ENCODE peak calls at places on chromosomes 12 and 14, in six cellular contexts. One of them, this sample, is unnamed.
A peak's percentile ranks its signal among the peaks of the same experiment; 100 is the strongest.

GRCh38 chr12:91404362-91404899 is 221.8 kb upstream of the DCN start:
- DNase-seq in CD8-positive, alpha-beta T cell: no peak
- DNase-seq in H9: no peak
- DNase-seq in GM20000: no peak
- DNase-seq in lower lobe of right lung: no peak
- DNase-seq in choroid plexus epithelial cell: no peak
- DNase-seq in this sample: no peak

GRCh38 chr12:123029550-123029949 is 49.1 kb downstream of the ARL6IP4 start:
- DNase-seq in lower lobe of right lung: no peak
- DNase-seq in CD8-positive, alpha-beta T cell: no peak
- DNase-seq in choroid plexus epithelial cell: no peak
- DNase-seq in GM20000: no peak
- DNase-seq in H9: no peak
- DNase-seq in this sample: no peak

GRCh38 chr12:15728118-15728598 is 61.0 kb downstream of the EPS8 start:
- DNase-seq in lower lobe of right lung: no peak
- DNase-seq in CD8-positive, alpha-beta T cell: no peak
- DNase-seq in GM20000: no peak
- DNase-seq in choroid plexus epithelial cell: peak; percentile 81
- DNase-seq in H9: no peak
- DNase-seq in this sample: no peak

GRCh38 chr12:43292699-43293098 is 259.3 kb downstream of the ADAMTS20 start:
- DNase-seq in lower lobe of right lung: no peak
- DNase-seq in GM20000: no peak
- DNase-seq in choroid plexus epithelial cell: peak; percentile 77
- DNase-seq in CD8-positive, alpha-beta T cell: no peak
- DNase-seq in H9: no peak
- DNase-seq in this sample: no peak

GRCh38 chr12:58202933-58203713 is 261.8 kb downstream of the ATP23 start:
- DNase-seq in choroid plexus epithelial cell: peak; percentile 23
- DNase-seq in H9: no peak
- DNase-seq in lower lobe of right lung: no peak
- DNase-seq in CD8-positive, alpha-beta T cell: no peak
- DNase-seq in GM20000: no peak
- DNase-seq in this sample: no peak

GRCh38 chr12:77347009-77347408 is 281.6 kb upstream of the E2F7 start:
- DNase-seq in choroid plexus epithelial cell: no peak
- DNase-seq in GM20000: no peak
- DNase-seq in H9: no peak
- DNase-seq in CD8-positive, alpha-beta T cell: no peak
- DNase-seq in lower lobe of right lung: no peak
- DNase-seq in this sample: no peak

GRCh38 chr12:92208613-92209121 is 63.0 kb upstream of the BTG1 start:
- DNase-seq in choroid plexus epithelial cell: peak; percentile 78
- DNase-seq in GM20000: peak; percentile 56
- DNase-seq in CD8-positive, alpha-beta T cell: peak; percentile 25
- DNase-seq in H9: no peak
- DNase-seq in lower lobe of right lung: no peak
- DNase-seq in this sample: peak; percentile 25

GRCh38 chr12:240566-240965 is 22.1 kb downstream of the SLC6A13 start:
- DNase-seq in GM20000: no peak
- DNase-seq in choroid plexus epithelial cell: no peak
- DNase-seq in CD8-positive, alpha-beta T cell: no peak
- DNase-seq in lower lobe of right lung: no peak
- DNase-seq in H9: peak; percentile 15
- DNase-seq in this sample: no peak

GRCh38 chr14:91149462-91149861 is 35.6 kb downstream of the DGLUCY start:
- DNase-seq in lower lobe of right lung: no peak
- DNase-seq in H9: no peak
- DNase-seq in GM20000: no peak
- DNase-seq in CD8-positive, alpha-beta T cell: no peak
- DNase-seq in choroid plexus epithelial cell: peak; percentile 99
- DNase-seq in this sample: no peak

GRCh38 chr14:28671425-28671824 is 95.2 kb upstream of the FOXG1 start:
- DNase-seq in H9: no peak
- DNase-seq in choroid plexus epithelial cell: peak; percentile 88
- DNase-seq in GM20000: no peak
- DNase-seq in lower lobe of right lung: no peak
- DNase-seq in CD8-positive, alpha-beta T cell: no peak
- DNase-seq in this sample: no peak

GRCh38 chr12:29743801-29744200 is 39.9 kb downstream of the TMTC1 start:
- DNase-seq in CD8-positive, alpha-beta T cell: no peak
- DNase-seq in H9: peak; percentile 46
- DNase-seq in choroid plexus epithelial cell: peak; percentile 98
- DNase-seq in lower lobe of right lung: no peak
- DNase-seq in GM20000: no peak
- DNase-seq in this sample: no peak

GRCh38 chr12:47721431-47721973 is 3.8 kb downstream of the ENDOU start:
- DNase-seq in choroid plexus epithelial cell: no peak
- DNase-seq in H9: peak; percentile 14
- DNase-seq in CD8-positive, alpha-beta T cell: no peak
- DNase-seq in lower lobe of right lung: no peak
- DNase-seq in GM20000: no peak
- DNase-seq in this sample: no peak

GRCh38 chr12:65461017-65461416 is 182.5 kb downstream of the MSRB3 start:
- DNase-seq in H9: no peak
- DNase-seq in lower lobe of right lung: no peak
- DNase-seq in GM20000: no peak
- DNase-seq in choroid plexus epithelial cell: no peak
- DNase-seq in CD8-positive, alpha-beta T cell: no peak
- DNase-seq in this sample: no peak

GRCh38 chr12:93002278-93003054 is 73.4 kb upstream of the EEA1 start:
- DNase-seq in lower lobe of right lung: no peak
- DNase-seq in GM20000: no peak
- DNase-seq in CD8-positive, alpha-beta T cell: no peak
- DNase-seq in H9: no peak
- DNase-seq in choroid plexus epithelial cell: peak; percentile 78
- DNase-seq in this sample: no peak

GRCh38 chr12:44847888-44848770 is 28.0 kb downstream of the NELL2 start:
- DNase-seq in GM20000: peak; percentile 18
- DNase-seq in choroid plexus epithelial cell: no peak
- DNase-seq in CD8-positive, alpha-beta T cell: peak; percentile 68
- DNase-seq in H9: no peak
- DNase-seq in lower lobe of right lung: no peak
- DNase-seq in this sample: no peak

GRCh38 chr12:123813349-123813748 is 51.2 kb downstream of the DNAH10 start:
- DNase-seq in lower lobe of right lung: no peak
- DNase-seq in GM20000: no peak
- DNase-seq in choroid plexus epithelial cell: no peak
- DNase-seq in CD8-positive, alpha-beta T cell: no peak
- DNase-seq in H9: no peak
- DNase-seq in this sample: no peak

GRCh38 chr12:22631863-22632463 is 7.0 kb downstream of the ETNK1 start:
- DNase-seq in CD8-positive, alpha-beta T cell: no peak
- DNase-seq in H9: no peak
- DNase-seq in lower lobe of right lung: no peak
- DNase-seq in choroid plexus epithelial cell: peak; percentile 52
- DNase-seq in GM20000: no peak
- DNase-seq in this sample: no peak

GRCh38 chr12:13948631-13949030 is 32.8 kb downstream of the GRIN2B start:
- DNase-seq in lower lobe of right lung: no peak
- DNase-seq in CD8-positive, alpha-beta T cell: no peak
- DNase-seq in H9: no peak
- DNase-seq in GM20000: no peak
- DNase-seq in choroid plexus epithelial cell: no peak
- DNase-seq in this sample: no peak

GRCh38 chr12:57240069-57240921 is 10.7 kb downstream of the STAC3 start:
- DNase-seq in CD8-positive, alpha-beta T cell: peak; percentile 76
- DNase-seq in H9: peak; percentile 64
- DNase-seq in lower lobe of right lung: peak; percentile 69
- DNase-seq in GM20000: peak; percentile 57
- DNase-seq in choroid plexus epithelial cell: peak; percentile 53
- DNase-seq in this sample: peak; percentile 57

GRCh38 chr12:2212971-2213869 is 160.4 kb downstream of the CACNA1C start:
- DNase-seq in choroid plexus epithelial cell: peak; percentile 31
- DNase-seq in CD8-positive, alpha-beta T cell: no peak
- DNase-seq in GM20000: no peak
- DNase-seq in H9: no peak
- DNase-seq in lower lobe of right lung: no peak
- DNase-seq in this sample: peak; percentile 26

GRCh38 chr12:54759751-54760150 is 94.6 kb upstream of the MUCL1 start:
- DNase-seq in lower lobe of right lung: no peak
- DNase-seq in H9: peak; percentile 74
- DNase-seq in GM20000: peak; percentile 12
- DNase-seq in choroid plexus epithelial cell: peak; percentile 46
- DNase-seq in CD8-positive, alpha-beta T cell: no peak
- DNase-seq in this sample: no peak

GRCh38 chr12:94801736-94802135 is 151.4 kb upstream of the TMCC3 start:
- DNase-seq in GM20000: no peak
- DNase-seq in CD8-positive, alpha-beta T cell: no peak
- DNase-seq in choroid plexus epithelial cell: no peak
- DNase-seq in lower lobe of right lung: no peak
- DNase-seq in H9: no peak
- DNase-seq in this sample: no peak

GRCh38 chr12:94799136-94799535 is 148.8 kb upstream of the TMCC3 start:
- DNase-seq in CD8-positive, alpha-beta T cell: no peak
- DNase-seq in H9: no peak
- DNase-seq in choroid plexus epithelial cell: no peak
- DNase-seq in GM20000: no peak
- DNase-seq in lower lobe of right lung: no peak
- DNase-seq in this sample: no peak

GRCh38 chr12:94795520-94795919 is 145.2 kb upstream of the TMCC3 start:
- DNase-seq in choroid plexus epithelial cell: peak; percentile 60
- DNase-seq in lower lobe of right lung: no peak
- DNase-seq in GM20000: no peak
- DNase-seq in H9: peak; percentile 64
- DNase-seq in CD8-positive, alpha-beta T cell: no peak
- DNase-seq in this sample: no peak

GRCh38 chr12:94795053-94795452 is 144.7 kb upstream of the TMCC3 start:
- DNase-seq in CD8-positive, alpha-beta T cell: no peak
- DNase-seq in GM20000: no peak
- DNase-seq in choroid plexus epithelial cell: no peak
- DNase-seq in lower lobe of right lung: no peak
- DNase-seq in H9: no peak
- DNase-seq in this sample: no peak

DNA sequence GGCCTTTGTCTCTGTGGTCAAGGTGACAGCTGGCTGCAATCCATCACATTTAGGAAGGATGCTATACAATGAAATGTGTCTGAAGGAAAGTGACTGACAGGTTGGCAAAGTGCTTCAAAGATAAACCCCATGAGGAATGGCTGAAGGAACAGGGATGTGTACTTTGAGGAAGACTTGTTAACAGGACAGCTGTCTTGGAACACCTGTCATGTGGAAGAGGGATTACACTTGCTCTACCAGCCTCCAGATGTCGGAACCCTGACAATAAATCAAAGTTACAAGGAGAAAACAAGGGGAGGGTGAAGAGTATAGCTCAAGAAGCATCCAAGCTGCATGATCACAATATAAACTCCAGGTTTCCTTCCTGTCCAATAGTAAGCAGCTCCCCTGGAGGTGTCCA is 147.8 kb upstream of the TMCC3 start:
- DNase-seq in lower lobe of right lung: no peak
- DNase-seq in choroid plexus epithelial cell: no peak
- DNase-seq in GM20000: no peak
- DNase-seq in CD8-positive, alpha-beta T cell: no peak
- DNase-seq in H9: no peak
- DNase-seq in this sample: no peak
- TF ChIP-seq CTCF in lower lobe of right lung: no peak
- TF ChIP-seq CTCF in choroid plexus epithelial cell: no peak
- TF ChIP-seq CTCF in GM20000: no peak
- TF ChIP-seq CTCF in CD8-positive, alpha-beta T cell: no peak
- TF ChIP-seq CTCF in H9: no peak
- TF ChIP-seq CTCF in this sample: no peak

DNA sequence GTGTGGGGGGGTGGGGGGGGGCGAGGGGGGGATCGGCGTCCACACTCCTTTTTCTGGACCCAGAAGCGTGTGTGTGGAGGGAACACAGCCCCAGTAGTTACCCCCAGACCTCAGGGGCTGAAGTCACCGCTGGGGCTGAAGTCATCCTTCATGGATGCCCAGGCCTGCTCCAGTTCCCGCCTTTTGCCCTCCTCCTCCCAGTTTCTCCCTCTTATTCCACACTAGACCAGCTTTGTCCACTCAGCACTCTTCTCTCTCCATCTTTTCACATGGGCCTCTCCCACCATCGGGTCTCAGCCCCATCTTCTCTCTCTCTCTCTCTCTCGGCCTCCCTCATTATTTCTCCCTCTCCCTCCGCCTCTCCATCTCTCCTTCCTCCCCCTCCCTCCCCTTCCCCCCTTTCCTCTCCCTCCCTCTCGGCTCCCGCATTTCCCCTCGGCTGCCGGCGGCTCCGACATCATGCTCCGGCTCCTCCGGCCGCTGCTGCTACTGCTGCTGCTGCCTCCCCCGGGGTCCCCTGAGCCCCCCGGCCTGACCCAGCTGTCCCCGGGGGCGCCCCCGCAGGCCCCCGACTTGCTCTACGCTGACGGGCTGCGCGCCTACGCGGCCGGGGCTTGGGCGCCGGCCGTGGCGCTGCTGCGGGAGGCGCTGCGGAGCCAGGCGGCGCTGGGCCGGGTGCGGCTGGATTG is at the start of gene P3H3:
- DNase-seq in CD8-positive, alpha-beta T cell: peak; percentile 19
- DNase-seq in choroid plexus epithelial cell: peak; percentile 39
- DNase-seq in GM20000: no peak
- DNase-seq in H9: peak; percentile 73
- DNase-seq in lower lobe of right lung: no peak
- DNase-seq in this sample: no peak
- TF ChIP-seq CTCF in CD8-positive, alpha-beta T cell: no peak
- TF ChIP-seq CTCF in choroid plexus epithelial cell: no peak
- TF ChIP-seq CTCF in GM20000: no peak
- TF ChIP-seq CTCF in H9: peak; percentile 10
- TF ChIP-seq CTCF in lower lobe of right lung: no peak
- TF ChIP-seq CTCF in this sample: no peak

GRCh38 chr12:118979763-118980406 is 1.5 kb upstream of the SRRM4 start:
- DNase-seq in H9: peak; percentile 91
- DNase-seq in GM20000: peak; percentile 66
- DNase-seq in lower lobe of right lung: peak; percentile 49
- DNase-seq in choroid plexus epithelial cell: peak; percentile 32
- DNase-seq in CD8-positive, alpha-beta T cell: no peak
- DNase-seq in this sample: peak; percentile 43
- TF ChIP-seq CTCF in H9: peak; percentile 85
- TF ChIP-seq CTCF in GM20000: peak; percentile 57
- TF ChIP-seq CTCF in lower lobe of right lung: peak; percentile 65
- TF ChIP-seq CTCF in choroid plexus epithelial cell: peak; percentile 61
- TF ChIP-seq CTCF in CD8-positive, alpha-beta T cell: no peak
- TF ChIP-seq CTCF in this sample: peak; percentile 92

DNA sequence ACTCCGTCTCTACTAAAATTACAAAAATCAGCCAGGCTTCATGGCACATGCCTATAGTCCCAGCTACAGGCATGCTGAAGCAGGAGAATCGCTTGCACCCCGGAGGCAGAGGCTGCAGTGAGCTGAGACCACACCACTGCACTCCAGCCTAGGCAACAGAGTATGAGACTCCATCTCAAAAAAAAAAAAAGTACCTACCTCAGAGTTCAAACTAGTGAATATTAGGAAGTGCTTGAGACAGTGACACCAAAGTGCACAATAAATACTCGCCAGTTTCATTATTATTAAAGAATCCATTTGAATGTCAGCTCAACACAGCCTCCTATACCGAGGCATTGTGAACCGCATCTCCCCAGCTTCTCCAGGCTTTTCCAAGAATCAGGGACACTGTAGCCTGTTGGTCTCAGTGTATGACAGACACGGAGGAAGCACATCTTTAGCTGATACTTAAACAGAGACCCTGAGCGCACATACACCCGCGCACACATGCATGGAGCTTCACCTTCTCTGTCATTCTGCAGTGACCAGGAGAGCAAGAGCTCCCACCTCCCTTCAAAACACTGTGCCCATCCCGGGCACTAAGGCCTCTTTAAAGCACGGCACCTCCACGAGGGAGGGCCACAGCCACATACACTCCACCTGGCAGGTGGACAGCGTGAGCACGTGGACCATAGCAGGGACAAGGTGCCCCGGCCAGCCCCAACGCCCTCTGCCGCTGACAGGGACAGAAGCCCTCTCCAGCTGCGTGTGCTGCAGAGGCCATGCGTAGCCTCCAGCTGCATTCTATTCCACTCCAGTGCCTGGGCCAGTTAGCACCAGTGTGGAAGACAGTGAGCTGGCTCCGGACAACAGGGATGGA is 5.2 kb downstream of the GAPDH start:
- DNase-seq in H9: peak; percentile 46
- DNase-seq in choroid plexus epithelial cell: no peak
- DNase-seq in lower lobe of right lung: no peak
- DNase-seq in CD8-positive, alpha-beta T cell: no peak
- DNase-seq in GM20000: no peak
- DNase-seq in this sample: no peak
- TF ChIP-seq CTCF in H9: no peak
- TF ChIP-seq CTCF in choroid plexus epithelial cell: no peak
- TF ChIP-seq CTCF in lower lobe of right lung: no peak
- TF ChIP-seq CTCF in CD8-positive, alpha-beta T cell: no peak
- TF ChIP-seq CTCF in GM20000: no peak
- TF ChIP-seq CTCF in this sample: no peak

This sample was measured in D721Med.